ENCODE peak calls at places on chromosomes 7 and 10, in six cellular contexts. D, W, R, M, X and T are unnamed samples. For H3K4me1 and H3K27me3, the result is how much of the 10 kb centered on the place peaks cover.

GRCh38 chr7:2605608-2606538 is 25.9 kb upstream of the TTYH3 start:
- DNase-seq in W (no peak), M (peak), X (no peak), D (no peak), R (no peak), T (peak)

GRCh38 chr7:28409716-28410627 is 2.3 kb upstream of the CREB5 start:
- DNase-seq in W (no peak), D (no peak), M (peak), X (peak), R (peak), T (peak)

GRCh38 chr7:157499121-157499834 is 162.5 kb downstream of the DNAJB6 start:
- DNase-seq in D (no peak), X (no peak), W (no peak), M (peak), R (peak), T (no peak)

GRCh38 chr10:71294091-71294561 is 24.9 kb upstream of the SLC29A3 start:
- DNase-seq in R (no peak), M (no peak), X (no peak), W (no peak), D (no peak), T (no peak)

GRCh38 chr10:34813626-34814227 is 1.4 kb downstream of the PARD3 start:
- DNase-seq in X (peak), R (no peak), D (no peak), M (no peak), W (no peak), T (no peak)

GRCh38 chr10:80739328-80739727 is 201.6 kb downstream of the SH2D4B start:
- DNase-seq in X (no peak), D (no peak), W (no peak), M (no peak), R (no peak), T (no peak)

GRCh38 chr7:151330656-151331055 is 11.0 kb upstream of the NUB1 start:
- DNase-seq in D (no peak), R (no peak), W (no peak), M (no peak), X (no peak), T (no peak)

GRCh38 chr7:151814400-151814914 is 62.5 kb downstream of the PRKAG2 start:
- DNase-seq in W (no peak), M (no peak), D (no peak), R (no peak), X (no peak), T (no peak)

GRCh38 chr10:95211606-95212279 is 17.7 kb downstream of the ACSM6 start:
- DNase-seq in W (no peak), R (no peak), D (no peak), X (no peak), M (no peak), T (no peak)

GRCh38 chr10:34743804-34744203 is 71.3 kb downstream of the PARD3 start:
- DNase-seq in W (no peak), M (no peak), D (no peak), X (no peak), R (peak), T (no peak)

GRCh38 chr7:36617408-36617807 is 106.9 kb downstream of the AOAH start:
- DNase-seq in D (no peak), M (no peak), W (no peak), R (no peak), X (no peak), T (no peak)

GRCh38 chr7:107051376-107051775 is 6.9 kb downstream of the PRKAR2B start:
- DNase-seq in R (no peak), W (no peak), X (no peak), M (no peak), D (no peak), T (no peak)

GRCh38 chr7:53520841-53521240 is 485.4 kb downstream of the POM121L12 start:
- DNase-seq in R (no peak), M (no peak), W (no peak), D (no peak), X (no peak), T (no peak)

GRCh38 chr10:73493781-73494180 is 2.0 kb downstream of the PPP3CB start:
- DNase-seq in X (peak), D (no peak), M (no peak), R (no peak), W (no peak), T (no peak)

GRCh38 chr7:74464931-74465906 is 11.5 kb downstream of the GTF2IRD1 start:
- DNase-seq in X (no peak), M (no peak), W (no peak), R (no peak), D (no peak), T (no peak)

GRCh38 chr7:83427929-83428328 is 221.0 kb downstream of the SEMA3E start:
- DNase-seq in D (no peak), R (no peak), X (no peak), M (no peak), W (no peak), T (no peak)

GRCh38 chr10:33198610-33199009 is 135.9 kb downstream of the NRP1 start:
- DNase-seq in X (no peak), R (no peak), W (no peak), M (no peak), D (no peak), T (no peak)
- H3K27ac ChIP-seq in X (no peak), R (no peak), W (peak), M (no peak), D (no peak), T (no peak)

DNA sequence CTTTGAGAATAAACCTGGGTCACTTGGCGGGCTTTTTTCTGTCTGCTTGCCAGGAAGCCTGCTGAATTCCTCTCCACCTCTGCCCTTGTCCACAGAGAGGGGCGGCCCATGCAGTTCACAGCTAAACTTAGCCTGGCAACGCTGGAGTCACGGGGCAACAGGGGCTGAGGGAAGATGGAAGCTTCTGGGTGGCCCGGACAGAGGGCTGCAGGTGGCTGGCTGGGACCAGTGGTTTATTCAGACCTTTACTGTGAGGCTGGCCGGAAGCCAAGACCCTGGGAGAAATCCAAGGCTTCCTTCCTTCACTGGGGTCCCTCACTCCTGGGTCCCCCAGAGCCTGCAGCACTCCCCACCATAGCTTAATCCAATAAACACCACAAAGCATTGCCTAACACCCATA is 17.0 kb downstream of the ITPRIP start:
- DNase-seq in X (no peak), M (peak), D (no peak), W (no peak), R (peak), T (no peak)
- H3K4me1 ChIP-seq in X (under half), M (half or more), D (half or more), W (half or more), R (half or more), T (under half)

GRCh38 chr10:89242340-89242680 is 9.3 kb downstream of the LIPA start:
- DNase-seq in W (no peak), R (no peak), D (no peak), M (no peak), X (no peak), T (no peak)
- H3K27me3 ChIP-seq in W (under half), R (under half), D (under half), M (under half), X (under half), T (under half)

GRCh38 chr10:72334196-72334831 is 20.4 kb downstream of the DNAJB12 start:
- DNase-seq in R (no peak), X (peak), D (no peak), M (no peak), W (no peak), T (peak)

GRCh38 chr10:72334832-72335393 is 19.8 kb downstream of the DNAJB12 start:
- DNase-seq in W (peak), M (peak), R (peak), X (peak), D (peak), T (peak)

GRCh38 chr10:72337039-72337629 is 17.6 kb downstream of the DNAJB12 start:
- DNase-seq in D (peak), M (peak), R (peak), X (peak), W (peak), T (peak)

GRCh38 chr10:72336259-72337038 is 18.3 kb downstream of the DNAJB12 start:
- DNase-seq in D (no peak), M (no peak), X (peak), W (no peak), R (no peak), T (no peak)

GRCh38 chr10:72335394-72336258 is 19.1 kb downstream of the DNAJB12 start:
- DNase-seq in R (peak), X (peak), M (peak), W (no peak), D (peak), T (peak)
- H3K27ac ChIP-seq in R (peak), X (peak), M (peak), W (peak), D (peak), T (peak)

DNA sequence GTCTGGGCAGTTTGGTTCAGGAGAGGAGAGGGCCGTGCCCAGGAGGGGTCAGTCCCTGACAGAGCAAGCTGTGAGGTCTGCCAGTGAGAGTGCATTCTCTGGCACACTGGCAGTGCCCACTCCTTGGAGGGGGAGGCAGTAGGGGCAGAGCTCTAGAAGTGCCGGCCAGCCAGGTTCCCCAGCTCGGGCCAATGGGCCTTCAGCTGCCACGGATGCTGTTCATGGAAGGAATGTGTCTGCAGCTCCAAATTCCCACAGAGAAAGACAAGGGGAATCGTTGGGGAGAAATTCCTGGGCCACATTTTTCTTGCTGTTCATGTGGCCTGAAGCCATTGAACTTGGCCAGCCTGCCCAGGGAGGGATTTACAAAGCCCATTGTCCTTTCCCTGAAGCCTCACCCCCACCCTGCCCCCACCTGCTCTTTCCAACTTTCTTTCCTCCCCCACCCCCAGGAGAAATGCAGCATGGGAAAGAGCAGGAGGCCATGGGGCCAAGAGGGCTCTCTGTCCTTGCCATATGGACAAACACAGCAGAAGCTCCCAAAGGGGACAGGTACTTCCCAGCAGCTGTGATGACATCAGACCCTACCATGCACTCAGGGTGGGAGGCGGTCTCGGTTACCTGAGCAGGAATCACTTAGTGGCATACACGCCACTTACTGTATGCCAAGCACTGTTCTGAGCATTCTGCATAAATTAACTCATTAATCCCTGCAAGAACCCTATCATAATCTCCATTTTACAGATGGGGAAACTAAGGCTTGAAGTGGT is 70.7 kb downstream of the ARHGAP22 start:
- DNase-seq in R (no peak), D (no peak), M (no peak), W (no peak), X (peak), T (no peak)
- H3K4me1 ChIP-seq in R (under half), D (under half), M (under half), W (under half), X (under half), T (under half)

GRCh38 chr7:30433506-30433905 is 45.1 kb downstream of the NOD1 start:
- DNase-seq in X (no peak), W (no peak), M (no peak), D (no peak), R (no peak), T (no peak)
- H3K27me3 ChIP-seq in X (under half), W (under half), M (under half), D (under half), R (under half), T (under half)

DNA sequence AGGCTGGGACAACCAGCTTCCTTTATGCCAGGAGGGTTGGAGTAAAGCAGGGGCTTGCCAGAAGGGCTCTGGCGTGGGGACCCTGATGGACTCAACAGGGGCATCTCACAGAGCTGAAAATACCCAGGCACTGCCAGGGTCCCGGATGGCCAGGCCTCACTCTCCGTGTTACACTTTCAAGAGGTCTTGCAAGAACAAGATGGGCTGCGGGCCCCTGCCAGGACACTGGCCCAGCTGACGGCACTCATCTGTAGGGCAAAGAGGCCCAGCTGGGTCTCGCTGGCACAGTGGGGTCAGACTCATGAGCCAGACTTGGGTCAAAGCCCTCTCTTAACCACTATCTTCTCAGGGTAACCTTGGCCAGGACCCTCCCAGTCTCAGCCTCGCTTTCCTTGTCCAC is 90.9 kb downstream of the FAM53B start:
- DNase-seq in R (no peak), X (no peak), M (no peak), D (no peak), W (no peak), T (no peak)
- H3K27ac ChIP-seq in R (no peak), X (no peak), M (no peak), D (no peak), W (peak), T (peak)